ENCODE peak calls at places on chromosomes 13 and 19, in four cellular contexts. Q is H54, U is adrenal gland, M is breast epithelium. B is an unnamed sample.
A peak's percentile ranks its signal among the peaks of the same experiment; 100 is the strongest.

GRCh38 chr13:26555413-26555812 is 2.1 kb upstream of the WASF3 start:
- DNase-seq in Q (no peak), U (no peak), M (no peak), B (no peak)

GRCh38 chr13:40494932-40495619 is 171.4 kb downstream of the FOXO1 start:
- DNase-seq in Q (no peak), U (peak; percentile 10), M (no peak), B (no peak)

GRCh38 chr19:7292950-7293794 is 1.0 kb downstream of the INSR start:
- DNase-seq in Q (no peak), U (peak; percentile 83), M (peak; percentile 58), B (peak; percentile 53)

GRCh38 chr13:113835461-113836274 is 28.2 kb downstream of the GAS6 start:
- DNase-seq in Q (peak; percentile 79), U (no peak), M (no peak), B (no peak)

GRCh38 chr19:14116918-14117578 is 514 bp downstream of the PRKACA start:
- DNase-seq in Q (no peak), U (peak; percentile 78), M (no peak), B (no peak)

GRCh38 chr19:7970716-7971448 is 27.4 kb upstream of the TIMM44 start:
- DNase-seq in Q (peak; percentile 51), U (peak; percentile 64), M (no peak), B (peak; percentile 42)

GRCh38 chr19:15404097-15404779 is 14.6 kb downstream of the AKAP8L start:
- DNase-seq in Q (no peak), U (no peak), M (no peak), B (peak; percentile 89)

GRCh38 chr13:97724450-97724849 is 229.0 kb upstream of the IPO5 start:
- DNase-seq in Q (no peak), U (no peak), M (no peak), B (no peak)

GRCh38 chr13:110276553-110276950 is 30.4 kb downstream of the COL4A1 start:
- DNase-seq in Q (no peak), U (peak; percentile 21), M (no peak), B (no peak)

GRCh38 chr13:41985788-41986508 is 25.0 kb upstream of the VWA8 start:
- DNase-seq in Q (no peak), U (no peak), M (no peak), B (no peak)

GRCh38 chr13:74889321-74889720 is 592.6 kb downstream of the TBC1D4 start:
- DNase-seq in Q (no peak), U (no peak), M (no peak), B (peak; percentile 2)

GRCh38 chr13:53460776-53461175 is 432.2 kb downstream of the OLFM4 start:
- DNase-seq in Q (no peak), U (no peak), M (no peak), B (no peak)

GRCh38 chr13:77810430-77810829 is 108.2 kb downstream of the EDNRB start:
- DNase-seq in Q (no peak), U (no peak), M (no peak), B (peak; percentile 8)

GRCh38 chr19:34044011-34044410 is 128.3 kb upstream of the LSM14A start:
- DNase-seq in Q (no peak), U (no peak), M (no peak), B (no peak)

GRCh38 chr13:97125810-97126738 is 96.1 kb upstream of the MBNL2 start:
- DNase-seq in Q (no peak), U (no peak), M (no peak), B (no peak)

GRCh38 chr13:33497146-33497845 is 211.7 kb upstream of the STARD13 start:
- DNase-seq in Q (no peak), U (no peak), M (no peak), B (no peak)

GRCh38 chr19:16367269-16367683 is 42.6 kb downstream of the KLF2 start:
- DNase-seq in Q (no peak), U (no peak), M (no peak), B (no peak)

GRCh38 chr13:46926856-46927625 is 30.2 kb upstream of the HTR2A start:
- DNase-seq in Q (no peak), U (no peak), M (no peak), B (no peak)

GRCh38 chr13:108963846-108964600 is 334.6 kb downstream of the MYO16 start:
- DNase-seq in Q (no peak), U (no peak), M (no peak), B (no peak)

GRCh38 chr13:42046448-42046847 is 2.0 kb upstream of the DGKH start:
- DNase-seq in Q (no peak), U (no peak), M (no peak), B (no peak)

GRCh38 chr19:8069116-8069973 is 16.8 kb downstream of the CCL25 start:
- DNase-seq in Q (no peak), U (no peak), M (no peak), B (peak; percentile 80)

GRCh38 chr13:38262211-38262610 is 87.4 kb upstream of the UFM1 start:
- DNase-seq in Q (no peak), U (no peak), M (no peak), B (no peak)

GRCh38 chr13:43441916-43442315 is 344.9 kb downstream of the ENOX1 start:
- DNase-seq in Q (no peak), U (no peak), M (no peak), B (no peak)

GRCh38 chr13:48532146-48532472 is 771 bp downstream of the RCBTB2 start:
- DNase-seq in Q (no peak), U (no peak), M (no peak), B (no peak)

GRCh38 chr19:40701758-40702157 is 11.3 kb upstream of the NUMBL start:
- DNase-seq in Q (no peak), U (no peak), M (no peak), B (no peak)

GRCh38 chr13:103275708-103276107 is 209.5 kb upstream of the SLC10A2 start:
- DNase-seq in Q (no peak), U (no peak), M (no peak), B (no peak)

GRCh38 chr13:30681489-30682242 is 53.7 kb upstream of the ALOX5AP start:
- DNase-seq in Q (no peak), U (no peak), M (no peak), B (no peak)

GRCh38 chr19:27652281-27652680 is 1560.7 kb downstream of the UQCRFS1 start:
- DNase-seq in Q (no peak), U (peak; percentile 35), M (no peak), B (no peak)

GRCh38 chr13:104043184-104043583 is 977.0 kb upstream of the SLC10A2 start:
- DNase-seq in Q (no peak), U (no peak), M (no peak), B (no peak)

GRCh38 chr19:2180881-2181617 is 17.3 kb downstream of the DOT1L start:
- DNase-seq in Q (no peak), U (no peak), M (no peak), B (no peak)

GRCh38 chr19:42246143-42246868 is 3.9 kb upstream of the GSK3A start:
- DNase-seq in Q (peak; percentile 87), U (peak; percentile 95), M (peak; percentile 75), B (no peak)

DNA sequence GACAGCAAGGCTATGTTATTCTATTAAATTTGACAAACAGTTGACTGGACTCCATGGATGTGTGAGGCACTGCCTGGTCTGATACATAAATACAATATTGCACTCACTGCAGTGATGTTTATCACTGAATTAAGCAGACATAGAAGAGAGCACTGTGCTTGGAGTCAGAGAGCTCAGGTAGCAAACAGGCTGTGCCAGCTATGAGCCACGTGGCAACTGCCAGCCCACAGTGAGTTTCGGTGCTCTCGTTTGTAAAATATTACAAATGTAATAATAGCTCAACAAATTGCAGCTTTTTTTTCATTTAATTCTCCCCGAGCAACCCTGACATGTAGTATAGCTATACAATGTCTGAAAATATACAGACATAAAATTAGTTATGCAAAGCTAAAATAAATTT is 237.3 kb downstream of the NALCN start:
- DNase-seq in Q (no peak), U (no peak), M (no peak), B (no peak)
- TF ChIP-seq POLR2A in Q (no peak), U (no peak), M (no peak), B (no peak)

DNA sequence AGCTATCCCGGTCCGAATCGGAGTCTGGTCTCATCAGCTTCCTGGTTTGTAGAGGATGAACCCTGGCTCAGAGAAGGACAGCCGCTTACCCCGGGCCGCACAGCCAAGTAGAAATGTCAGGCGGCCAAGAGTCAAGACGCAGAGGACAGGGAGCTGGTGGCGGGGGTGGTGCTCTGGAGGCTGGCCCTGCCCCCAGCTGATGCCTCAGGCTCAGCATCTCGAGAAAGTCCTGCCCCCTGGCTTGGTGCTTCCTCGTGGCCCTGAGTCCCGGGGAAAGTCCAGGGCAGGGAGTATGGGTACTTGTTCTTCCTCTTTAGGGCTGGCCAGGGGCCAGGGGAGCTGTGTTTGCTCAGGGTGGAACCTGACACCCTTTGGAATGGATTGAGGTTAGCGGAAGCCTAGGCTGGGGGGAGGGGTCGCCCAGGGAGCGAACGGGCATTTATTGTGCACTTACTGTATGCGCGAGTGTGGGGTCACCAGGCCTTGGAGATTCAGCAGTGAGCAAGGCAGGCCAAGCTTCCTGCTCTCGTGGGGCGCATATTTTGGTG is 2.2 kb downstream of the TJP3 start:
- DNase-seq in Q (no peak), U (peak; percentile 77), M (peak; percentile 93), B (no peak)
- TF ChIP-seq POLR2A in Q (no peak), U (no peak), M (no peak), B (no peak)

GRCh38 chr13:60164490-60164889 is 762 bp upstream of the DIAPH3 start:
- DNase-seq in Q (no peak), U (no peak), M (no peak), B (no peak)

GRCh38 chr13:60165391-60166099 is 1.8 kb upstream of the DIAPH3 start:
- DNase-seq in Q (no peak), U (no peak), M (no peak), B (peak; percentile 7)

GRCh38 chr13:60162096-60162495 is 1.6 kb downstream of the DIAPH3 start:
- DNase-seq in Q (no peak), U (no peak), M (no peak), B (peak; percentile 32)

GRCh38 chr13:60167121-60167520 is 3.4 kb upstream of the DIAPH3 start:
- DNase-seq in Q (no peak), U (no peak), M (no peak), B (no peak)

GRCh38 chr13:60163525-60164471 is at the start of gene DIAPH3:
- DNase-seq in Q (peak; percentile 83), U (peak; percentile 98), M (peak; percentile 95), B (peak; percentile 98)
- TF ChIP-seq POLR2A in Q (peak; percentile 77), U (peak; percentile 84), M (peak; percentile 65), B (peak; percentile 93)

GRCh38 chr13:44576396-44577235 is 486 bp upstream of the TSC22D1 start:
- DNase-seq in Q (no peak), U (no peak), M (no peak), B (peak; percentile 65)
- TF ChIP-seq POLR2A in Q (no peak), U (peak; percentile 3), M (no peak), B (no peak)

GRCh38 chr19:52917531-52917930 is 5.7 kb downstream of the ZNF888 start:
- DNase-seq in Q (no peak), U (no peak), M (no peak), B (no peak)

GRCh38 chr19:52923782-52924593 is 760 bp upstream of the ZNF888 start:
- DNase-seq in Q (peak; percentile 18), U (peak; percentile 64), M (no peak), B (no peak)

GRCh38 chr19:52922841-52923781 is at the start of gene ZNF888:
- DNase-seq in Q (peak; percentile 91), U (peak; percentile 93), M (peak; percentile 93), B (peak; percentile 93)
- TF ChIP-seq POLR2A in Q (peak; percentile 86), U (peak; percentile 61), M (peak; percentile 39), B (peak; percentile 82)

DNA sequence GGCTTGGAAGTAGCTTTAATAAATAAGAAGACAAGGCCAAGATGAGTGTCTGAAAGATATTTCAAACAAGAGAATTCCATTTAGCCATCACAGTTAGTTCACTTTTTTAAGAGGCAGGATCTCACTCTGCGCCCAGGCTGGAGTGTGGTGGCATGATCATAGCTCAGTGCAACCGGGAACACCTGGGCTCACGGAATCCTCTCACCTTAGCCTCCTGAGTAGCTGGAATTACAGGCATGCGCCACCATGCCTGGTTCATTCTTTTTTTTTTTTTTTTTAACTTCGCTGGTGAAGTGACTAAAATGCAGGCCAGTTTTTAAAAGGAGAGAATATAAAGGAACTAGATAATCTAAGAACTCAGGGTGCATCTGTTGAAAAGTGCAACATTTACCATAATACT is 200.3 kb downstream of the KCTD12 start:
- DNase-seq in Q (no peak), U (no peak), M (no peak), B (no peak)
- TF ChIP-seq POLR2A in Q (no peak), U (no peak), M (no peak), B (no peak)

B was measured in erythroblast.